ENCODE peak calls at places on chromosomes 13 and 19, in eight cellular contexts. One of them, this sample, is unnamed.

GRCh38 chr19:38674388-38675133 is 27.1 kb downstream of the ACTN4 start:
- DNase-seq in neural progenitor cell: no peak
- DNase-seq in fibroblast of lung: peak; percentile 36
- DNase-seq in HCT116: no peak
- DNase-seq in H1: no peak
- DNase-seq in hepatocyte: peak; percentile 57
- DNase-seq in PC-3: no peak
- DNase-seq in HepG2: no peak
- DNase-seq in this sample: peak; percentile 99

GRCh38 chr19:30344446-30345425 is 27.4 kb upstream of the ZNF536 start:
- DNase-seq in neural progenitor cell: no peak
- DNase-seq in hepatocyte: no peak
- DNase-seq in HCT116: peak; percentile 12
- DNase-seq in HepG2: no peak
- DNase-seq in fibroblast of lung: no peak
- DNase-seq in PC-3: peak; percentile 1
- DNase-seq in H1: no peak
- DNase-seq in this sample: no peak

GRCh38 chr13:51549593-51549992 is 34.7 kb upstream of the WDFY2 start:
- DNase-seq in H1: no peak
- DNase-seq in neural progenitor cell: no peak
- DNase-seq in fibroblast of lung: no peak
- DNase-seq in hepatocyte: no peak
- DNase-seq in PC-3: no peak
- DNase-seq in HepG2: no peak
- DNase-seq in HCT116: no peak
- DNase-seq in this sample: no peak

GRCh38 chr13:100550433-100550832 is 38.2 kb downstream of the GGACT start:
- DNase-seq in H1: peak; percentile 45
- DNase-seq in hepatocyte: peak; percentile 49
- DNase-seq in neural progenitor cell: no peak
- DNase-seq in fibroblast of lung: peak; percentile 52
- DNase-seq in PC-3: no peak
- DNase-seq in HCT116: no peak
- DNase-seq in HepG2: no peak
- DNase-seq in this sample: no peak

GRCh38 chr13:62524498-62524897 is 1108.8 kb upstream of the PCDH20 start:
- DNase-seq in HCT116: no peak
- DNase-seq in neural progenitor cell: peak; percentile 23
- DNase-seq in fibroblast of lung: no peak
- DNase-seq in PC-3: no peak
- DNase-seq in HepG2: no peak
- DNase-seq in H1: no peak
- DNase-seq in hepatocyte: no peak
- DNase-seq in this sample: no peak

GRCh38 chr13:52179925-52180324 is 20.5 kb upstream of the NEK3 start:
- DNase-seq in fibroblast of lung: no peak
- DNase-seq in HepG2: no peak
- DNase-seq in hepatocyte: no peak
- DNase-seq in neural progenitor cell: no peak
- DNase-seq in H1: no peak
- DNase-seq in HCT116: no peak
- DNase-seq in PC-3: no peak
- DNase-seq in this sample: no peak

GRCh38 chr13:23509781-23510543 is 60.2 kb upstream of the TNFRSF19 start:
- DNase-seq in hepatocyte: no peak
- DNase-seq in neural progenitor cell: no peak
- DNase-seq in H1: no peak
- DNase-seq in PC-3: peak; percentile 79
- DNase-seq in HCT116: no peak
- DNase-seq in HepG2: no peak
- DNase-seq in fibroblast of lung: peak; percentile 73
- DNase-seq in this sample: peak; percentile 71

GRCh38 chr19:14763497-14764145 is 14.7 kb downstream of the ADGRE2 start:
- DNase-seq in hepatocyte: no peak
- DNase-seq in HepG2: no peak
- DNase-seq in PC-3: no peak
- DNase-seq in fibroblast of lung: no peak
- DNase-seq in H1: no peak
- DNase-seq in neural progenitor cell: no peak
- DNase-seq in HCT116: no peak
- DNase-seq in this sample: no peak

GRCh38 chr13:109146912-109147624 is 517.7 kb downstream of the MYO16 start:
- DNase-seq in hepatocyte: no peak
- DNase-seq in neural progenitor cell: no peak
- DNase-seq in fibroblast of lung: peak; percentile 65
- DNase-seq in HCT116: peak; percentile 67
- DNase-seq in H1: no peak
- DNase-seq in HepG2: no peak
- DNase-seq in PC-3: peak; percentile 95
- DNase-seq in this sample: peak; percentile 97

GRCh38 chr13:46304546-46304945 is 82.5 kb downstream of the RUBCNL start:
- DNase-seq in neural progenitor cell: no peak
- DNase-seq in HepG2: no peak
- DNase-seq in hepatocyte: no peak
- DNase-seq in HCT116: no peak
- DNase-seq in H1: no peak
- DNase-seq in PC-3: no peak
- DNase-seq in fibroblast of lung: no peak
- DNase-seq in this sample: no peak

GRCh38 chr19:8332976-8333770 is 9.9 kb downstream of the KANK3 start:
- DNase-seq in HepG2: no peak
- DNase-seq in fibroblast of lung: no peak
- DNase-seq in HCT116: no peak
- DNase-seq in hepatocyte: no peak
- DNase-seq in neural progenitor cell: peak; percentile 48
- DNase-seq in PC-3: no peak
- DNase-seq in H1: peak; percentile 70
- DNase-seq in this sample: no peak
- TF ChIP-seq EZH2 in HepG2: peak; percentile 46
- TF ChIP-seq EZH2 in fibroblast of lung: no peak
- TF ChIP-seq EZH2 in HCT116: no peak
- TF ChIP-seq EZH2 in hepatocyte: peak; percentile 34
- TF ChIP-seq EZH2 in neural progenitor cell: no peak
- TF ChIP-seq EZH2 in PC-3: no peak
- TF ChIP-seq EZH2 in H1: no peak
- TF ChIP-seq EZH2 in this sample: no peak

GRCh38 chr19:2700660-2701360 is 1.7 kb downstream of the GNG7 start:
- DNase-seq in H1: no peak
- DNase-seq in hepatocyte: no peak
- DNase-seq in neural progenitor cell: no peak
- DNase-seq in PC-3: no peak
- DNase-seq in HepG2: no peak
- DNase-seq in HCT116: no peak
- DNase-seq in fibroblast of lung: no peak
- DNase-seq in this sample: no peak
- TF ChIP-seq EZH2 in H1: no peak
- TF ChIP-seq EZH2 in hepatocyte: no peak
- TF ChIP-seq EZH2 in neural progenitor cell: no peak
- TF ChIP-seq EZH2 in PC-3: no peak
- TF ChIP-seq EZH2 in HepG2: no peak
- TF ChIP-seq EZH2 in HCT116: no peak
- TF ChIP-seq EZH2 in fibroblast of lung: peak; percentile 21
- TF ChIP-seq EZH2 in this sample: peak; percentile 62

GRCh38 chr19:50667177-50667758 is 18.0 kb downstream of the C19orf81 start:
- DNase-seq in neural progenitor cell: no peak
- DNase-seq in fibroblast of lung: no peak
- DNase-seq in HepG2: no peak
- DNase-seq in hepatocyte: no peak
- DNase-seq in PC-3: no peak
- DNase-seq in HCT116: no peak
- DNase-seq in H1: peak; percentile 60
- DNase-seq in this sample: no peak

GRCh38 chr19:50666346-50667176 is 17.3 kb downstream of the C19orf81 start:
- DNase-seq in HepG2: no peak
- DNase-seq in H1: peak; percentile 65
- DNase-seq in neural progenitor cell: no peak
- DNase-seq in fibroblast of lung: no peak
- DNase-seq in PC-3: no peak
- DNase-seq in HCT116: no peak
- DNase-seq in hepatocyte: no peak
- DNase-seq in this sample: no peak

GRCh38 chr19:50669319-50670101 is 20.3 kb downstream of the C19orf81 start:
- DNase-seq in neural progenitor cell: no peak
- DNase-seq in PC-3: peak; percentile 64
- DNase-seq in HepG2: no peak
- DNase-seq in HCT116: no peak
- DNase-seq in H1: peak; percentile 67
- DNase-seq in fibroblast of lung: peak; percentile 25
- DNase-seq in hepatocyte: peak; percentile 44
- DNase-seq in this sample: no peak

GRCh38 chr19:50668416-50669318 is 19.4 kb downstream of the C19orf81 start:
- DNase-seq in PC-3: no peak
- DNase-seq in HepG2: no peak
- DNase-seq in neural progenitor cell: peak; percentile 39
- DNase-seq in HCT116: no peak
- DNase-seq in H1: peak; percentile 55
- DNase-seq in fibroblast of lung: no peak
- DNase-seq in hepatocyte: no peak
- DNase-seq in this sample: no peak

DNA sequence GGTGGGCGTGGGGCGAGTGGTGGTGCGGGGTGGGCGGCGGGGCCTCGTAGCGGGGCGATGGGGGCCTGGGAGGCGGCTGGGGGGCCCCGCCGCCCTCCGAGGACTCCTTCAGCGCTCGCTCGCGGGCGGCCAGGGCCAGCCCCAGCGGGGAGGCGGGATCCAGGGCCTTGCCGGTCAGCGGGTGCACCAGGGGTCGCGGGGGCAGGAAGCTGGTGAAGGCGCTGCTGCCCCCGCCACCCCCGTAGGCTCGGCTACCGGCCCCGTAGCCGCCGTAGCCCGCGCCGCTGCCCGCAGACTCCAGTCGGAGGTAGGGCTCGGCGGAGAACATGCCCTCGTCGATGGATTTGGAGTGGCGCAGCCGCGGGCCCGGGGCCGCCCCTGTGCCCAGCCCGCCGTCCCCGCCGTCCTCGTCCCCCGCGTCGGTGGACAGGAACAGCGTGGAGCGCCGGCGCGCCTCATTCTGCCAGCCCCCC is 18.6 kb downstream of the C19orf81 start:
- DNase-seq in fibroblast of lung: no peak
- DNase-seq in neural progenitor cell: no peak
- DNase-seq in H1: peak; percentile 54
- DNase-seq in HepG2: no peak
- DNase-seq in PC-3: no peak
- DNase-seq in HCT116: no peak
- DNase-seq in hepatocyte: no peak
- DNase-seq in this sample: no peak
- TF ChIP-seq EZH2 in fibroblast of lung: peak; percentile 89
- TF ChIP-seq EZH2 in neural progenitor cell: peak; percentile 73
- TF ChIP-seq EZH2 in H1: peak; percentile 82
- TF ChIP-seq EZH2 in HepG2: no peak
- TF ChIP-seq EZH2 in PC-3: peak; percentile 87
- TF ChIP-seq EZH2 in HCT116: no peak
- TF ChIP-seq EZH2 in hepatocyte: peak; percentile 83
- TF ChIP-seq EZH2 in this sample: peak; percentile 35

DNA sequence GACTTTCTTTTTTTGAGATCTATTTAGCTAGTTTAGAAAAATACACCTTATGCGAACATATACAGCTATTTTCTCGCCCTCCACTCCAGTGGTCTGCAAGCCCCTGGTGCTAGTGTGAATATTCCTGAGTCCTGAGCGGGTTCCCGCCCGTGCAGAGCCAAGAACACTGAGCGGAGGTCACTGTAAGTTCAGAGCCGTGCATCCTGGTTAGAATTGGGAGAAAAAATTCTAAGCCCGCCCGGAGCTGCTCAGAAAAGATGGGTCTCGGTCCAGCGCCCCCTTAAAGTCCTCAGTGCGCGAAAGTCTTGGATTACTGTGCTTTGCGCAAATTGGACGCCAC is 117.7 kb downstream of the KCNRG start:
- DNase-seq in HCT116: no peak
- DNase-seq in HepG2: no peak
- DNase-seq in fibroblast of lung: no peak
- DNase-seq in PC-3: no peak
- DNase-seq in neural progenitor cell: peak; percentile 48
- DNase-seq in H1: no peak
- DNase-seq in hepatocyte: no peak
- DNase-seq in this sample: no peak
- TF ChIP-seq EZH2 in HCT116: no peak
- TF ChIP-seq EZH2 in HepG2: no peak
- TF ChIP-seq EZH2 in fibroblast of lung: no peak
- TF ChIP-seq EZH2 in PC-3: no peak
- TF ChIP-seq EZH2 in neural progenitor cell: no peak
- TF ChIP-seq EZH2 in H1: no peak
- TF ChIP-seq EZH2 in hepatocyte: peak; percentile 97
- TF ChIP-seq EZH2 in this sample: no peak

DNA sequence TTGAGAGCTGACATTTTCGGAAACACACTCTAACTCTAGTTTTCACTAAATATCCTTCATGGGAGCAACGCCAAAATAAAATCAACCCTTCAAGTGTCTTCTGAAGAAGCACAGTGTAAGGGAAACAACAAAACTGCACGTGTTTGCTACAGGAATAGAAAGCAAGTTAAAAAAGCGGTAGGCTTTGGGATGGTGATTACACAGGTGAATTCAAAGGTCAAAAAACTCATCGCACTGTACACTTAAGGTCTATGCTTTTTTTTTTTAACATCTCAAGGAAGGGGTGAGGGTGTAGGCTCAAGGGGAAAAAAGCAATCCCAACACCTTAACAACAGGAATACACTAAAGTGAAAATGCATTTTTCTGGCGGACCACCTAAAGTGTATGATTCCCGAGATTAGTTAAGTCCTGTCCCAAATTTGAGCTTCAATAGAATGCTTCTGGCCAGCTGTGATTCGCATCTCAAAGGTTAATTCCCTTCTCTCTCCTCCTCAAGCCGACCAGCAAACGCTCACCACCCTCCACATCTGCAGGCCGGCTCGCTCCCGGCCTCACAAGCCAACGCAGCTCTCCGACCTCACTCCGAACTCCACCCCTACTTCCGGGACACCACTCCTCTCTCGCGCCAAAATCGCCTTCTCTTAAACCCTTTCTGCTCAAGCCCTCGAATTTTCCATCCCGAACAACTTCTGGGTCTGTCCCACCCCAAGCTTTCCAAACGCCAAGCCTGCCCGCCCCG is 1.1 kb downstream of the ARGLU1 start:
- DNase-seq in H1: no peak
- DNase-seq in HepG2: peak; percentile 32
- DNase-seq in neural progenitor cell: peak; percentile 62
- DNase-seq in HCT116: no peak
- DNase-seq in fibroblast of lung: peak; percentile 64
- DNase-seq in PC-3: peak; percentile 45
- DNase-seq in hepatocyte: peak; percentile 70
- DNase-seq in this sample: peak; percentile 58
- TF ChIP-seq EZH2 in H1: no peak
- TF ChIP-seq EZH2 in HepG2: no peak
- TF ChIP-seq EZH2 in neural progenitor cell: no peak
- TF ChIP-seq EZH2 in HCT116: no peak
- TF ChIP-seq EZH2 in fibroblast of lung: no peak
- TF ChIP-seq EZH2 in PC-3: no peak
- TF ChIP-seq EZH2 in hepatocyte: no peak
- TF ChIP-seq EZH2 in this sample: no peak

GRCh38 chr19:50777830-50778303 is 7.6 kb downstream of the GPR32 start:
- DNase-seq in fibroblast of lung: no peak
- DNase-seq in HCT116: no peak
- DNase-seq in PC-3: no peak
- DNase-seq in HepG2: no peak
- DNase-seq in hepatocyte: no peak
- DNase-seq in neural progenitor cell: peak; percentile 68
- DNase-seq in H1: no peak
- DNase-seq in this sample: peak; percentile 28
- TF ChIP-seq EZH2 in fibroblast of lung: no peak
- TF ChIP-seq EZH2 in HCT116: no peak
- TF ChIP-seq EZH2 in PC-3: no peak
- TF ChIP-seq EZH2 in HepG2: no peak
- TF ChIP-seq EZH2 in hepatocyte: peak; percentile 70
- TF ChIP-seq EZH2 in neural progenitor cell: peak; percentile 50
- TF ChIP-seq EZH2 in H1: no peak
- TF ChIP-seq EZH2 in this sample: no peak

GRCh38 chr19:1524972-1525325 is 1.1 kb downstream of the PLK5 start:
- DNase-seq in H1: no peak
- DNase-seq in HCT116: no peak
- DNase-seq in hepatocyte: no peak
- DNase-seq in PC-3: no peak
- DNase-seq in neural progenitor cell: no peak
- DNase-seq in HepG2: no peak
- DNase-seq in fibroblast of lung: no peak
- DNase-seq in this sample: no peak
- TF ChIP-seq EZH2 in H1: no peak
- TF ChIP-seq EZH2 in HCT116: no peak
- TF ChIP-seq EZH2 in hepatocyte: no peak
- TF ChIP-seq EZH2 in PC-3: no peak
- TF ChIP-seq EZH2 in neural progenitor cell: no peak
- TF ChIP-seq EZH2 in HepG2: no peak
- TF ChIP-seq EZH2 in fibroblast of lung: no peak
- TF ChIP-seq EZH2 in this sample: no peak